ENCODE peak calls at places on chromosome 1, in nine cellular contexts. X, Q, F, C, G, T, J, U and O are unnamed samples.

GRCh38 chr1:38860464-38860816 is 868 bp upstream of the RRAGC start:
- DNase-seq in T (no peak), Q (peak), X (no peak), U (no peak), J (no peak), C (no peak), F (no peak), G (no peak), O (no peak)

GRCh38 chr1:19454265-19455198 is 30.8 kb downstream of the CAPZB start:
- DNase-seq in G (no peak), T (no peak), C (peak), X (no peak), U (no peak), F (no peak), Q (no peak), J (no peak), O (no peak)

GRCh38 chr1:4485398-4485797 is 169.0 kb upstream of the AJAP1 start:
- DNase-seq in G (no peak), U (no peak), T (no peak), X (no peak), C (no peak), J (no peak), F (no peak), Q (no peak), O (no peak)

GRCh38 chr1:209889077-209889418 is 49.0 kb upstream of the SYT14 start:
- DNase-seq in G (no peak), Q (no peak), X (no peak), C (no peak), T (no peak), F (no peak), U (no peak), J (no peak), O (no peak)

GRCh38 chr1:147640553-147641165 is 29.7 kb downstream of the ACP6 start:
- DNase-seq in T (peak), U (peak), G (no peak), J (no peak), X (peak), C (peak), F (peak), Q (peak), O (peak)

GRCh38 chr1:33300673-33301072 is 20.2 kb downstream of the A3GALT2 start:
- DNase-seq in Q (peak), G (peak), F (no peak), X (peak), U (no peak), T (no peak), J (peak), C (no peak), O (no peak)

GRCh38 chr1:204442376-204443259 is 31.0 kb upstream of the PPP1R15B start:
- DNase-seq in F (no peak), Q (no peak), T (no peak), G (no peak), U (no peak), J (no peak), X (peak), C (no peak), O (no peak)

GRCh38 chr1:109497449-109498160 is 3.7 kb downstream of the CYB561D1 start:
- DNase-seq in U (no peak), C (no peak), Q (no peak), F (no peak), X (no peak), T (no peak), J (no peak), G (no peak), O (no peak)

DNA sequence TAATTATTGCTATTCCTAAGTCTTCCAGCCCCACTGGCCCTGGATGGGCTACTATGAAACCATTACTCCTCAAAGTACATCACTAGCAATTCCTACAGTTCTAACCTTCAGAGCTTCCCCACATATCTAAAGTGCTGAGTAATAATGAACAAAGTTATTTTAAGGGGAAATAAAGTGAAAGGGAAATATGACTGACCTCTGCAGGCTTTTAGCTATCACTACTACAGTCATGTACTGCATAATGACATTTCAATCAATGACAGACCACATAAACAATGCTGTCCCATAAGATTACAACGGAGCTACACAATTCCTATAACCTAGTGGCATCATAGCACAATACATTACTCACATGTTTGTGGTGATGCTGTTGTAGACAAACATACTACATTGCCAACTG is 32.5 kb upstream of the ASPM start:
- DNase-seq in J (no peak), Q (peak), U (no peak), T (no peak), C (no peak), X (no peak), G (no peak), F (no peak), O (no peak)
- TF ChIP-seq CTCF in J (no peak), Q (peak), U (no peak), T (no peak), C (no peak), X (no peak), G (no peak), F (no peak), O (peak)

GRCh38 chr1:174344162-174344561 is 103.6 kb upstream of the GPR52 start:
- DNase-seq in U (no peak), X (no peak), T (no peak), G (no peak), Q (no peak), F (no peak), C (no peak), J (no peak), O (no peak)
- TF ChIP-seq CTCF in U (no peak), X (no peak), T (no peak), G (no peak), Q (no peak), F (no peak), C (no peak), J (no peak), O (no peak)

GRCh38 chr1:203196371-203196770 is 9.9 kb upstream of the CHI3L1 start:
- DNase-seq in X (no peak), Q (no peak), C (no peak), G (peak), F (no peak), T (no peak), U (no peak), J (peak), O (no peak)
- TF ChIP-seq CTCF in X (no peak), Q (peak), C (no peak), G (no peak), F (no peak), T (no peak), U (no peak), J (no peak), O (no peak)

GRCh38 chr1:145979746-145980435 is 15.4 kb downstream of the POLR3GL start:
- DNase-seq in X (no peak), T (no peak), F (no peak), U (peak), Q (no peak), C (peak), J (peak), G (no peak), O (no peak)

GRCh38 chr1:145978477-145978859 is 14.0 kb downstream of the POLR3GL start:
- DNase-seq in Q (no peak), X (no peak), F (no peak), C (no peak), J (no peak), U (no peak), T (no peak), G (no peak), O (no peak)

GRCh38 chr1:145977486-145978476 is 13.3 kb downstream of the POLR3GL start:
- DNase-seq in Q (peak), U (peak), T (peak), G (peak), J (peak), C (peak), X (peak), F (peak), O (peak)

GRCh38 chr1:145977016-145977415 is 12.5 kb downstream of the POLR3GL start:
- DNase-seq in C (no peak), Q (no peak), G (peak), X (no peak), T (no peak), J (no peak), U (no peak), F (no peak), O (no peak)

DNA sequence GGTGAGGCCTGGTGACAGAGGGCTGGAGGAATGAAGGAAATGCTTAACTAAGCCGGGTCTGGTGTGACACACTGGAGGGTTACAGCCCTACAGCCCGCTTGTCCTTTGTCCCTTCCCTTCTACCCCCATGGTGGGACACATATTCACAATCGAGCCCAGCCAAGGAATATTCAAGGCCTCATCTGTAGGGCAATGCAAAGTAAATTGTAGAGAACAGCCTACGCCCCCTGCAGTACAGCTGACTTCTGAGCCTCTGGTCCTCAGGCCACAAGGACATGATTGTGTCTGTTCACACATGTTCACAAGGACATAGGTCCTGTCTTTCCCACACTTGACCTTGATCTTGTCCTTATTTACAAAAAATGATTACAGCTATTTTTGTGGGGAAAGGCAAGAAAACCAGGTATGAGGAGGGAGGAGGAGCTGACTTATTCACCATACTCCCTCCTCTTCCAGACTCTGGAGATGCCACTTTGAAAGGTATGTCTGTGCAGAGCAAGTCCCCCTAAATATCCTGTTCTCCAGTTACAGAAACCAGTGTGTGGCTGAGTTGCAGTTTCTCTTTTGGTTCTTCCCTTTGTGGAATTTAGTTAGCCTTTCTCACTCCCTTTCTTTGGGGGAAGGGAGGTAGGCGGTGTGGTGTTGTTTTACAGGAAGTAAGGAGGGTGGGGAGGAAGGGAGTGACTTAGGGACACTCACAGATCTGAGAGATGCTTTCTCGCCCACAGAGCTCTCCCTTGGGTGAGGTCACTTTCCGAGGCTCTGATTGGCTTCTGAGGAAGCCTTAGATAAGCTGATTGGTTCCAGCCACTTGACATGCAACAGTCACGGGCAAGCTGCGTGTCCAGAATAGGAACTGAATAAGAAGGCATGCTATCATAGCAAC is 14.6 kb downstream of the POLR3GL start:
- DNase-seq in J (peak), F (peak), U (peak), T (peak), G (peak), Q (peak), X (peak), C (peak), O (peak)
- TF ChIP-seq CTCF in J (peak), F (no peak), U (peak), T (no peak), G (no peak), Q (no peak), X (no peak), C (peak), O (no peak)

DNA sequence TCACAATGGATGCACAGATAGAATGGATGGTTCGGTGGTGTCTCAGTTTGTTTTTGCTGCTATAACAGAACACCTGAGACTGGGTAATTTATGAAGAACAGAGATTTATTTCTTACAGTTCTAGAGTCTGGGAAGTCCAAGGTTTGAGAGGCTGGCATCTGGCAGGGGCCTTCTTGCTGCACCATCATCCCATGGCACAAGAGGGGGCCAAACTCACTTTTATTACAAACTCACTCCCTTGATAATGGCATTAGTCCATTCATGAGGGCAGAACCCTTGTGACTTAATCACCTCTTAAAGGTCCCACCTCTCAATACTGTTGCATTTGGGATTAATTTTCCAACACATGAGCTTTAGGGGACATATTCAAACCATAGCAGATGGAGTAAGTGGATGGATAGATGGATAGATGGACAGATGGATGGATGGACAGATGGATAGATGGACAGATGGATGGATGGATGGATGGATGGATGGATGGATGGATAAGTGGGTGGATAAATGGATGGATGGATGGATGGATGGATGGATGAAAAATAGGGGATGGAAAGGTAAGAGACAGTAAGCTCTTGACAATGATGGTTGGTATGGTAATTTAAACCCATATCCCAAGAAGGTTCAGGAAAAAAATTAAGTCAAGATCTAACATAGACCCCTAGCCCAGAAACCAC is 16.5 kb downstream of the CAMK2N1 start:
- DNase-seq in G (no peak), Q (no peak), U (no peak), J (no peak), T (no peak), C (no peak), X (no peak), F (no peak), O (no peak)
- TF ChIP-seq CTCF in G (no peak), Q (no peak), U (peak), J (no peak), T (no peak), C (no peak), X (peak), F (no peak), O (no peak)